ENCODE peak calls at places on chromosomes 4 and X, in four cellular contexts. One of them, this sample, is unnamed.
A peak's percentile ranks its signal among the peaks of the same experiment; 100 is the strongest.

GRCh38 chr4:15695240-15695699 is 7.6 kb upstream of the BST1 start:
- DNase-seq in SJSA1: peak; percentile 59
- DNase-seq in neural progenitor cell: peak; percentile 86
- DNase-seq in cardiac muscle cell: no peak
- DNase-seq in this sample: peak; percentile 85

GRCh38 chr4:148151797-148152196 is 290.4 kb downstream of the NR3C2 start:
- DNase-seq in SJSA1: no peak
- DNase-seq in neural progenitor cell: no peak
- DNase-seq in cardiac muscle cell: no peak
- DNase-seq in this sample: no peak

GRCh38 chr4:52052475-52052780 is 1.3 kb downstream of the SPATA18 start:
- DNase-seq in cardiac muscle cell: peak; percentile 8
- DNase-seq in SJSA1: no peak
- DNase-seq in neural progenitor cell: no peak
- DNase-seq in this sample: no peak

GRCh38 chrX:68498508-68499379 is at the start of gene YIPF6:
- DNase-seq in cardiac muscle cell: peak; percentile 78
- DNase-seq in neural progenitor cell: peak; percentile 76
- DNase-seq in SJSA1: peak; percentile 77
- DNase-seq in this sample: peak; percentile 49

GRCh38 chr4:78659264-78659663 is 107.7 kb downstream of the ANXA3 start:
- DNase-seq in SJSA1: no peak
- DNase-seq in cardiac muscle cell: no peak
- DNase-seq in neural progenitor cell: no peak
- DNase-seq in this sample: no peak

GRCh38 chrX:54479471-54480122 is 16.4 kb downstream of the FGD1 start:
- DNase-seq in SJSA1: no peak
- DNase-seq in neural progenitor cell: peak; percentile 50
- DNase-seq in cardiac muscle cell: peak; percentile 36
- DNase-seq in this sample: peak; percentile 65

GRCh38 chr4:70688795-70689231 is 481 bp downstream of the UTP3 start:
- DNase-seq in cardiac muscle cell: no peak
- DNase-seq in neural progenitor cell: peak; percentile 17
- DNase-seq in SJSA1: no peak
- DNase-seq in this sample: no peak

GRCh38 chr4:174284181-174284886 is 623 bp downstream of the CEP44 start:
- DNase-seq in SJSA1: no peak
- DNase-seq in neural progenitor cell: peak; percentile 6
- DNase-seq in cardiac muscle cell: peak; percentile 4
- DNase-seq in this sample: no peak

GRCh38 chr4:137740192-137740591 is 207.9 kb upstream of the PCDH18 start:
- DNase-seq in cardiac muscle cell: no peak
- DNase-seq in neural progenitor cell: no peak
- DNase-seq in SJSA1: no peak
- DNase-seq in this sample: no peak

GRCh38 chrX:154658187-154658586 is 4.8 kb upstream of the CTAG2 start:
- DNase-seq in cardiac muscle cell: no peak
- DNase-seq in SJSA1: no peak
- DNase-seq in neural progenitor cell: no peak
- DNase-seq in this sample: no peak

GRCh38 chrX:1581132-1581531 is 10.3 kb upstream of the AKAP17A start:
- DNase-seq in cardiac muscle cell: peak; percentile 23
- DNase-seq in SJSA1: peak; percentile 72
- DNase-seq in neural progenitor cell: no peak
- DNase-seq in this sample: peak; percentile 40

GRCh38 chrX:133698298-133698697 is 283.0 kb upstream of the GPC4 start:
- DNase-seq in SJSA1: no peak
- DNase-seq in neural progenitor cell: no peak
- DNase-seq in cardiac muscle cell: peak; percentile 19
- DNase-seq in this sample: no peak

GRCh38 chr4:83629945-83630684 is 94.2 kb downstream of the GPAT3 start:
- DNase-seq in SJSA1: no peak
- DNase-seq in neural progenitor cell: no peak
- DNase-seq in cardiac muscle cell: no peak
- DNase-seq in this sample: no peak

GRCh38 chr4:123114915-123115756 is 192.7 kb upstream of the NUDT6 start:
- DNase-seq in SJSA1: no peak
- DNase-seq in cardiac muscle cell: no peak
- DNase-seq in neural progenitor cell: no peak
- DNase-seq in this sample: no peak

GRCh38 chr4:110680217-110680616 is 57.3 kb upstream of the PITX2 start:
- DNase-seq in neural progenitor cell: no peak
- DNase-seq in SJSA1: no peak
- DNase-seq in cardiac muscle cell: no peak
- DNase-seq in this sample: no peak

GRCh38 chr4:24091632-24092240 is 201.9 kb upstream of the PPARGC1A start:
- DNase-seq in neural progenitor cell: no peak
- DNase-seq in cardiac muscle cell: no peak
- DNase-seq in SJSA1: no peak
- DNase-seq in this sample: no peak

GRCh38 chr4:166501941-166502382 is 628.9 kb downstream of the TLL1 start:
- DNase-seq in neural progenitor cell: peak; percentile 72
- DNase-seq in cardiac muscle cell: peak; percentile 62
- DNase-seq in SJSA1: no peak
- DNase-seq in this sample: peak; percentile 22

GRCh38 chr4:75683482-75684155 is 10.4 kb upstream of the G3BP2 start:
- DNase-seq in SJSA1: no peak
- DNase-seq in cardiac muscle cell: no peak
- DNase-seq in neural progenitor cell: no peak
- DNase-seq in this sample: no peak

GRCh38 chr4:106676173-106676921 is 307.8 kb upstream of the GIMD1 start:
- DNase-seq in neural progenitor cell: no peak
- DNase-seq in cardiac muscle cell: no peak
- DNase-seq in SJSA1: no peak
- DNase-seq in this sample: no peak

GRCh38 chr4:112956458-112956857 is 93.0 kb upstream of the ANK2 start:
- DNase-seq in cardiac muscle cell: no peak
- DNase-seq in neural progenitor cell: no peak
- DNase-seq in SJSA1: no peak
- DNase-seq in this sample: no peak

GRCh38 chr4:124635331-124635730 is 77.2 kb downstream of the ANKRD50 start:
- DNase-seq in cardiac muscle cell: no peak
- DNase-seq in neural progenitor cell: no peak
- DNase-seq in SJSA1: no peak
- DNase-seq in this sample: no peak

GRCh38 chrX:69229436-69229835 is 64.2 kb upstream of the PJA1 start:
- DNase-seq in SJSA1: no peak
- DNase-seq in neural progenitor cell: no peak
- DNase-seq in cardiac muscle cell: no peak
- DNase-seq in this sample: no peak

GRCh38 chr4:131370846-131371245 is 1778.2 kb upstream of the PCDH10 start:
- DNase-seq in neural progenitor cell: no peak
- DNase-seq in SJSA1: no peak
- DNase-seq in cardiac muscle cell: peak; percentile 3
- DNase-seq in this sample: no peak

GRCh38 chr4:110618091-110619000 is 4.5 kb downstream of the PITX2 start:
- DNase-seq in neural progenitor cell: peak; percentile 90
- DNase-seq in cardiac muscle cell: peak; percentile 73
- DNase-seq in SJSA1: no peak
- DNase-seq in this sample: no peak

GRCh38 chr4:68310651-68311247 is 39.1 kb downstream of the YTHDC1 start:
- DNase-seq in SJSA1: no peak
- DNase-seq in neural progenitor cell: no peak
- DNase-seq in cardiac muscle cell: no peak
- DNase-seq in this sample: no peak

GRCh38 chrX:138150709-138151108 is 560.8 kb downstream of the FGF13 start:
- DNase-seq in neural progenitor cell: no peak
- DNase-seq in cardiac muscle cell: no peak
- DNase-seq in SJSA1: no peak
- DNase-seq in this sample: no peak

GRCh38 chrX:116873678-116874077 is 410.9 kb upstream of the CT83 start:
- DNase-seq in SJSA1: no peak
- DNase-seq in cardiac muscle cell: no peak
- DNase-seq in neural progenitor cell: no peak
- DNase-seq in this sample: no peak

DNA sequence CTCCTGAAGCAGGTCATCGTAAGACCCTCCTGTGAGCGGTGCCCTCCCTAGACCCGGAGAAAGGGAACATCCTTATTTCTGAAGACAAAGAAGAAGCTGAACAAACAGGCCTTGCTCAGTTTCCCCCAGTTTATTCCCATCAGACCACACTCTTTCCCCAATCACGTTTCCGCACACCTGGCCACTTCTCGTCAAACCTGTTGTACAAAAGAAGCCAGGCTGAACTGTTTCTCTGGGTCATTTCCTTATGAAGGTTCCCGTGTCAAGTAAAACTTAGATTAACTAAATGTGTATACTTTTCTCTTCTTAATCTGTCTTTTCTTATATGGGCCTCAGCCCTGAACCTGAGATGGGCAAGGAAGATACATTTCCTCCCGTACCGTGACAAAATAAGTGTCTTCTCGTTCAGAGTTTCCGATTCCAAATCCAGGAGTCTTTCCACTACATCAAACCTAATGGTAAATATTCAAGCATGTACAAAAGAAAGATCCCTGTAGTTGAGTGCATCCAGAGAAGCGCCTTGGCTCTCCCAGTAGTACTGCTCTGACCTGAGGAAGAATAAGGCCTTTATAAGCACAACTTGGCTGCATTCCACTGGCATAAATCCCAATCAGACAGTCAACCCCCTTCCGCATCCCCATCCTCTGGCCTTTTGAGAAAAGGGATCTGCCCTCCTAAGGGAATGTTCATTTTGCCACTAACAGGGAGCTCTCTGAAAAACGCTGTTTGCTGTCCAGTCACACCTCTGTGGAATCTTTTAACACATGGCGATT is 111.7 kb upstream of the ENPP6 start:
- DNase-seq in neural progenitor cell: no peak
- DNase-seq in cardiac muscle cell: no peak
- DNase-seq in SJSA1: no peak
- DNase-seq in this sample: no peak
- H3K4me1 ChIP-seq in neural progenitor cell: no peaks in the 10 kb centered on the region
- H3K4me1 ChIP-seq in cardiac muscle cell: no peaks in the 10 kb centered on the region
- H3K4me1 ChIP-seq in SJSA1: no peaks in the 10 kb centered on the region
- H3K4me1 ChIP-seq in this sample: no peaks in the 10 kb centered on the region

GRCh38 chr4:680565-680930 is 6.2 kb downstream of the MYL5 start:
- DNase-seq in SJSA1: no peak
- DNase-seq in cardiac muscle cell: no peak
- DNase-seq in neural progenitor cell: no peak
- DNase-seq in this sample: no peak

GRCh38 chr4:679571-680083 is 5.3 kb downstream of the MYL5 start:
- DNase-seq in neural progenitor cell: no peak
- DNase-seq in cardiac muscle cell: no peak
- DNase-seq in SJSA1: no peak
- DNase-seq in this sample: no peak

GRCh38 chr4:680091-680490 is 5.7 kb downstream of the MYL5 start:
- DNase-seq in neural progenitor cell: no peak
- DNase-seq in cardiac muscle cell: no peak
- DNase-seq in SJSA1: no peak
- DNase-seq in this sample: no peak

GRCh38 chr4:681736-682451 is 7.1 kb downstream of the SLC49A3 start:
- DNase-seq in cardiac muscle cell: no peak
- DNase-seq in SJSA1: no peak
- DNase-seq in neural progenitor cell: peak; percentile 63
- DNase-seq in this sample: no peak

DNA sequence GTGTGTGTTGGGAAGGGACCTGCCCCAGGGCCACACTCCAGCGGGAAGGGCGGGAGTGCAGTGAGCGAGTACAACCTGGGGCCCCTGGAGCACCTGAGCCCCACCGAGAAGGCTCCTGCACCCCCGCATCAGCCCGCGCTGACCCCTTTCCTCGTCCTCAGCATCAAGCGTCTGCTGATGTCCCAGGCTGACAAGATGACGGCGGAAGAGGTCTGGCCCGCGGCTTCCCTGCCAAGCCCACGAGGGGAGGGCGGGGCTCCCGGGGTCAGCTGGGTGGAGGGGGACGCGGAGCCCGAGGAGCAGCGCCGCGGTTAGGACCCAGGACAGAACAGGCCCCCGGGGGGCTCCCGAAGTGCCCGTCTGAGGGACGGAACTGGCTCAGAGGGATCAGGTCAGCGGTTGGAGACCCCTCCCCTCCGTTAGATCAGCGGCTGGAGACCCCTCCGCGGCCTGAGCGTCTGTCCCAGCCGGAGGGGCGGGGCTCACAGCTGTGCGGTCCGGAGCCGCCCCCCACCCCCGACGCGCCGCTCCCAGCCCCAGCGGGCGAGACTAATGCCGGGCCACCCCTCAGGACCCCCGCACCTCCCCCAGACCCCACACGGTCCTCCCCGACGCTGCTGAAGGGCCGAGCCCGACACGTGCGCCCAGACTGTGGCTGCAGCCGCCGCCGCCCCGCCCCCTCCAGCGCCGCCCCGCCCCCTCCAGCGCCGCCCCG is 6.7 kb downstream of the MYL5 start:
- DNase-seq in SJSA1: no peak
- DNase-seq in neural progenitor cell: peak; percentile 80
- DNase-seq in cardiac muscle cell: peak; percentile 81
- DNase-seq in this sample: no peak
- H3K4me1 ChIP-seq in SJSA1: peaks cover 5% of the 10 kb centered on the region
- H3K4me1 ChIP-seq in neural progenitor cell: peaks cover 8% of the 10 kb centered on the region
- H3K4me1 ChIP-seq in cardiac muscle cell: peaks cover 15% of the 10 kb centered on the region
- H3K4me1 ChIP-seq in this sample: peaks cover 43% of the 10 kb centered on the region

GRCh38 chr4:38279650-38280322 is 319.6 kb downstream of the PTTG2 start:
- DNase-seq in SJSA1: no peak
- DNase-seq in cardiac muscle cell: no peak
- DNase-seq in neural progenitor cell: peak; percentile 80
- DNase-seq in this sample: no peak
- H3K4me1 ChIP-seq in SJSA1: peaks cover 3% of the 10 kb centered on the region
- H3K4me1 ChIP-seq in cardiac muscle cell: no peaks in the 10 kb centered on the region
- H3K4me1 ChIP-seq in neural progenitor cell: peaks cover 42% of the 10 kb centered on the region
- H3K4me1 ChIP-seq in this sample: peaks cover 5% of the 10 kb centered on the region

GRCh38 chr4:120716346-120716745 is 206.2 kb downstream of the PRDM5 start:
- DNase-seq in cardiac muscle cell: no peak
- DNase-seq in neural progenitor cell: no peak
- DNase-seq in SJSA1: no peak
- DNase-seq in this sample: no peak

GRCh38 chr4:120720354-120720753 is 202.2 kb downstream of the PRDM5 start:
- DNase-seq in neural progenitor cell: no peak
- DNase-seq in cardiac muscle cell: no peak
- DNase-seq in SJSA1: no peak
- DNase-seq in this sample: no peak

GRCh38 chr4:120723105-120723504 is 199.4 kb downstream of the PRDM5 start:
- DNase-seq in cardiac muscle cell: peak; percentile 21
- DNase-seq in neural progenitor cell: peak; percentile 22
- DNase-seq in SJSA1: no peak
- DNase-seq in this sample: no peak

GRCh38 chr4:120722655-120723054 is 199.9 kb downstream of the PRDM5 start:
- DNase-seq in neural progenitor cell: no peak
- DNase-seq in SJSA1: no peak
- DNase-seq in cardiac muscle cell: no peak
- DNase-seq in this sample: no peak

DNA sequence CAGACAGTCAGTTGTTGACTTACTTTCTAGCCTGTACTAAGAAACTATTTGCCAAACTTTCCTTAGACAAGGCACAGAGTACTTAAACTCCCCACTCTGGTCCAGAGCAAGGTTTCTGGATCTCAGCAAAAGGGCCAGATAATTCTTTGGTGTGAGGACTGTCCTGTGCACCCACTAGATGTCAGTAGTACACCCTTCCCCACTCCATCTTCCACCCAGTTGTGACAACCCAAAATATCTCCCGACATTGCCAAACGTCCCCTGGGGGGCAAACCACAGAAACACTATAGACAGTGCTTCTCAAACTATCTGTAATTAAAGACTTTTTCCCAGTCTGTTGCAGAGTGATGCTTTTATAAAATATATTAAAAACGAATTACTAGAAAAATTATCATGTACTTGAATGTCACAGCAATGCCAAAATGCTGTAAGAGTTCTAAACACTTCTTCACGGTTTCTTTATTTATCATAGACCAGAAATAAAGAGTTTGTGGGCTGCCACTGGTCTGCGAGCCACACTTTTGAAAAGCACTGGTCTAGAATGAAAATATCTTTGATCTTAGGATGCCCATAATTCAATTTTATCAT is 203.5 kb downstream of the PRDM5 start:
- DNase-seq in neural progenitor cell: peak; percentile 56
- DNase-seq in SJSA1: no peak
- DNase-seq in cardiac muscle cell: peak; percentile 73
- DNase-seq in this sample: peak; percentile 9
- H3K4me1 ChIP-seq in neural progenitor cell: peaks cover 3% of the 10 kb centered on the region
- H3K4me1 ChIP-seq in SJSA1: no peaks in the 10 kb centered on the region
- H3K4me1 ChIP-seq in cardiac muscle cell: peaks cover 21% of the 10 kb centered on the region
- H3K4me1 ChIP-seq in this sample: no peaks in the 10 kb centered on the region

This sample was measured in NT2/D1.